ENCODE peak calls at places on chromosomes 3 and 15, in four cellular contexts. I, B, R and T are unnamed samples.

GRCh38 chr3:50205719-50206276 is 727 bp downstream of the SLC38A3 start:
- DNase-seq in I (no peak), B (no peak), R (no peak), T (peak)

GRCh38 chr3:11145888-11146287 is 8.4 kb upstream of the HRH1 start:
- DNase-seq in I (no peak), B (no peak), R (peak), T (peak)

GRCh38 chr3:29324180-29324651 is 43.3 kb downstream of the RBMS3 start:
- DNase-seq in I (no peak), B (no peak), R (peak), T (peak)

GRCh38 chr3:126976906-126977305 is 6.0 kb upstream of the PLXNA1 start:
- DNase-seq in I (no peak), B (no peak), R (no peak), T (no peak)

GRCh38 chr3:187838016-187838535 is 92.8 kb upstream of the BCL6 start:
- DNase-seq in I (no peak), B (no peak), R (no peak), T (no peak)

GRCh38 chr3:13040381-13041074 is 32.7 kb downstream of the IQSEC1 start:
- DNase-seq in I (no peak), B (peak), R (no peak), T (no peak)

GRCh38 chr15:90001062-90001682 is at the start of gene ZNF710:
- DNase-seq in I (no peak), B (no peak), R (peak), T (peak)

GRCh38 chr3:157807286-157807685 is 298.9 kb downstream of the SHOX2 start:
- DNase-seq in I (no peak), B (no peak), R (peak), T (peak)

GRCh38 chr3:183895774-183896173 is 11.1 kb upstream of the PARL start:
- DNase-seq in I (no peak), B (no peak), R (no peak), T (no peak)

GRCh38 chr15:67786646-67787045 is 38.7 kb upstream of the SKOR1 start:
- DNase-seq in I (no peak), B (no peak), R (no peak), T (no peak)

GRCh38 chr15:74773329-74773728 is 8.6 kb upstream of the CSK start:
- DNase-seq in I (no peak), B (no peak), R (no peak), T (no peak)

GRCh38 chr15:22735781-22736180 is 50.7 kb upstream of the NIPA1 start:
- DNase-seq in I (no peak), B (no peak), R (peak), T (no peak)

GRCh38 chr3:159854500-159855124 is 134.0 kb upstream of the IL12A start:
- DNase-seq in I (no peak), B (no peak), R (peak), T (peak)

GRCh38 chr15:91915576-91915975 is 62.1 kb downstream of the SLCO3A1 start:
- DNase-seq in I (no peak), B (no peak), R (no peak), T (no peak)

GRCh38 chr3:141448606-141449216 is 38.1 kb upstream of the RASA2 start:
- DNase-seq in I (no peak), B (no peak), R (peak), T (no peak)

GRCh38 chr15:85551221-85551832 is 170.9 kb downstream of the AKAP13 start:
- DNase-seq in I (no peak), B (no peak), R (peak), T (no peak)

GRCh38 chr3:105960381-105960780 is 91.6 kb upstream of the CBLB start:
- DNase-seq in I (no peak), B (no peak), R (no peak), T (no peak)

GRCh38 chr3:42839616-42840015 is 30.4 kb downstream of the ACKR2 start:
- DNase-seq in I (no peak), B (no peak), R (peak), T (peak)

GRCh38 chr3:33218446-33219174 is at the start of gene SUSD5:
- DNase-seq in I (no peak), B (no peak), R (peak), T (no peak)

GRCh38 chr3:177609613-177610012 is 412.3 kb upstream of the TBL1XR1 start:
- DNase-seq in I (no peak), B (no peak), R (no peak), T (no peak)

GRCh38 chr3:120587326-120587840 is 8.8 kb upstream of the NDUFB4 start:
- DNase-seq in I (no peak), B (no peak), R (no peak), T (no peak)

GRCh38 chr15:77497108-77497737 is 76.5 kb downstream of the HMG20A start:
- DNase-seq in I (peak), B (no peak), R (peak), T (no peak)

GRCh38 chr3:13544293-13544831 is 4.6 kb upstream of the FBLN2 start:
- DNase-seq in I (no peak), B (no peak), R (peak), T (peak)

GRCh38 chr15:73375755-73376305 is 7.1 kb upstream of the HCN4 start:
- DNase-seq in I (no peak), B (no peak), R (no peak), T (no peak)

GRCh38 chr3:141442914-141443313 is 43.9 kb upstream of the RASA2 start:
- DNase-seq in I (no peak), B (no peak), R (no peak), T (no peak)

GRCh38 chr3:112074616-112075497 is 11.3 kb upstream of the C3orf52 start:
- DNase-seq in I (no peak), B (no peak), R (peak), T (peak)

GRCh38 chr3:140568842-140569520 is 108.9 kb upstream of the TRIM42 start:
- DNase-seq in I (peak), B (no peak), R (peak), T (no peak)

GRCh38 chr3:150567328-150567727 is 20.7 kb downstream of the EIF2A start:
- DNase-seq in I (no peak), B (no peak), R (no peak), T (no peak)

GRCh38 chr15:49817100-49817499 is 196.3 kb downstream of the DTWD1 start:
- DNase-seq in I (no peak), B (no peak), R (no peak), T (no peak)

GRCh38 chr3:192054881-192055280 is 593.9 kb downstream of the PYDC2 start:
- DNase-seq in I (no peak), B (no peak), R (peak), T (peak)

GRCh38 chr3:151477596-151478375 is 16.9 kb upstream of the IGSF10 start:
- DNase-seq in I (no peak), B (no peak), R (no peak), T (no peak)

GRCh38 chr3:71972031-71972430 is 187.1 kb upstream of the PROK2 start:
- DNase-seq in I (no peak), B (no peak), R (no peak), T (peak)

GRCh38 chr3:54719914-54720313 is 207.9 kb downstream of the LRTM1 start:
- DNase-seq in I (no peak), B (no peak), R (no peak), T (no peak)

GRCh38 chr3:54713455-54713854 is 214.4 kb downstream of the LRTM1 start:
- DNase-seq in I (no peak), B (no peak), R (no peak), T (no peak)

GRCh38 chr3:54720604-54721003 is 207.3 kb downstream of the LRTM1 start:
- DNase-seq in I (no peak), B (no peak), R (no peak), T (no peak)

GRCh38 chr3:54714035-54714434 is 213.8 kb downstream of the LRTM1 start:
- DNase-seq in I (no peak), B (no peak), R (no peak), T (no peak)

DNA sequence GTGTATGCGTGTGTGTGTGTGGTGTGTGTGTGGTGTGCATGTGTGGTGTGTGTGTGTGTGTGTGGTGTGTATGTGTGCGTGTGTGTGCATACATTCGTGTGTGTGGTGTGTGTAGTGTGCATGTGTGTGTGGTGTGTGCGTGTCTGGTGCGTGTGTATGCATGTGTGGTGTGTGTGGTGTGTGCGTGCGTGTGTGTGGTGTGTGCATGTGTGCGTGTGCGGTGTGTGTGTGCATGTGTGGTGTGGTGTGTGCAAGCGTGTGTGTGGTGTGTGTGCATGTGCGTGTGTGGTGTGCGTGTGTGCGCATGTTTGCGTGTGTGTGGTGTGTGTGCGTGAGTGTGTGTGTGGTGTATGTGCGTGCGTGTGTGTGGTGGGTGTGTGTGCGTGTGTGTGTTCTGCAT is 210.4 kb downstream of the LRTM1 start:
- DNase-seq in I (no peak), B (no peak), R (no peak), T (no peak)
- TF ChIP-seq CTCF in I (no peak), B (no peak), R (no peak), T (no peak)

GRCh38 chr3:102722317-102722716 is 287.5 kb downstream of the ZPLD1 start:
- DNase-seq in I (no peak), B (no peak), R (no peak), T (no peak)
- TF ChIP-seq CTCF in I (no peak), B (no peak), R (no peak), T (no peak)

GRCh38 chr3:61932499-61932898 is 371.1 kb downstream of the PTPRG start:
- DNase-seq in I (no peak), B (no peak), R (no peak), T (no peak)

GRCh38 chr3:61940241-61940640 is 378.9 kb downstream of the PTPRG start:
- DNase-seq in I (no peak), B (no peak), R (no peak), T (no peak)

GRCh38 chr3:61938878-61939549 is 377.6 kb downstream of the PTPRG start:
- DNase-seq in I (no peak), B (no peak), R (no peak), T (no peak)

GRCh38 chr3:61935819-61936218 is 374.4 kb downstream of the PTPRG start:
- DNase-seq in I (no peak), B (no peak), R (no peak), T (no peak)

GRCh38 chr3:61936344-61936937 is 375.1 kb downstream of the PTPRG start:
- DNase-seq in I (no peak), B (no peak), R (peak), T (no peak)
- TF ChIP-seq CTCF in I (no peak), B (peak), R (peak), T (peak)

DNA sequence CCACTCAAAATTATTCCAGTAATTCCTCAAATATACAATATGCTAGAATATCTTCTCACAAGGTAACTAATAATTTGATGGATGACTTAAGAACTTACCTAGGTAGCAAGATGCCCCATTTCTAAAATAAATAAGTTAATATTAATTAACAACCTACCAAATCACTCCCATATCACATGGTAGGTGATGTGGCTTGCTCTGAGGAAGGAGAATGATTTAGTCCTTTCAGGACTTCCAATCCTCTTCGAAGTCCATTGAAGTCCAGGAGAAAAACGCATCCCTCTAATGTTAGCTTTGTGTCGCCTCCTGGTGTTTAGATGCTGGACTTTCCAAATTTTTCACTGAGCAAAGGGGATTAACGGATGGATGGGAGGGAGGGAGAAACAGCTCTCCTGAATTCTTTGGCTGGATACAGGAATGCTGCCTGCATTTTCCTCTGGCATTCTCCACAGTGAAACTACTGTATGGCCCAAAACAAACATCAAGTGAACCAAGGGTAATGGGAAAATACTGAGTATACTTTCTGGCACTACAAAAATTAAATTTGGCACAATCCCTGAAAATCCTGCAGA is 58.6 kb downstream of the PRICKLE2 start:
- DNase-seq in I (no peak), B (no peak), R (no peak), T (no peak)
- TF ChIP-seq CTCF in I (peak), B (no peak), R (peak), T (peak)

DNA sequence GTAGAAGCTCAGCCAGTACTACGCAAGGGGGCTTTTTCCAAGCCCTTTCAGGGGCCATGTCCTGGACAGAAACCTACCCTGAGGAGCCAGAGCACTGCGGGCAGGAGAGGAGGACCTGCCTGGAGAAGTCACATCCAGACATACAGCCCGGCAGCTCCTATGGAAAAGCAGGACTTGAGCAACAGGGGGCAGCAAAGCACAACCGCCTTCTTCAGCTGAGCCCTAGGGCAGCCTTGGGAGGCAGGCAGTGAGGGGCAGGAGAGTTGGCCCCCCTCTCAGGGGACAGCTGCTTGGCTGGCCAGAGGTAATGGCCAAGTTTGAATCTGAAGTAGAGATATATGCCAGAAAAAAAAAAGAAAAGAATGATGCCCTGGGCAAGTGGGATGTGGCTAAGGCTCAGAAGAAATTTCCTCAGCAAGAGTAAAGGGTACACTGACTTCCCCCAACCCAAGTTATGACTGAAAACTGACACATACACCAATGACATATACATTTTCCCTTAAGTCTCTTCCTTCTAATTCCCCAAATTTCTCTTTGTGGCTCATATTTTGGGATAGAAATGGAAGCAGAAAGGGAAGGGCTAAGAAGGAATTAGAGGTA is 56.9 kb downstream of the CYP19A1 start:
- DNase-seq in I (no peak), B (no peak), R (peak), T (peak)
- TF ChIP-seq CTCF in I (peak), B (peak), R (peak), T (peak)

GRCh38 chr3:113844622-113845222 is 6.1 kb downstream of the GRAMD1C start:
- DNase-seq in I (no peak), B (no peak), R (peak), T (peak)
- TF ChIP-seq CTCF in I (no peak), B (peak), R (peak), T (peak)

GRCh38 chr3:52106951-52107611 is 47.1 kb downstream of the POC1A start:
- DNase-seq in I (no peak), B (peak), R (no peak), T (peak)

GRCh38 chr3:52109556-52110380 is 44.5 kb downstream of the POC1A start:
- DNase-seq in I (no peak), B (no peak), R (no peak), T (no peak)

GRCh38 chr3:52112056-52112455 is 42.2 kb downstream of the POC1A start:
- DNase-seq in I (no peak), B (no peak), R (no peak), T (no peak)

GRCh38 chr3:52110502-52110901 is 43.7 kb downstream of the POC1A start:
- DNase-seq in I (no peak), B (no peak), R (no peak), T (no peak)

GRCh38 chr3:52108302-52109232 is 45.7 kb downstream of the POC1A start:
- DNase-seq in I (no peak), B (peak), R (peak), T (no peak)
- TF ChIP-seq CTCF in I (no peak), B (no peak), R (peak), T (no peak)

DNA sequence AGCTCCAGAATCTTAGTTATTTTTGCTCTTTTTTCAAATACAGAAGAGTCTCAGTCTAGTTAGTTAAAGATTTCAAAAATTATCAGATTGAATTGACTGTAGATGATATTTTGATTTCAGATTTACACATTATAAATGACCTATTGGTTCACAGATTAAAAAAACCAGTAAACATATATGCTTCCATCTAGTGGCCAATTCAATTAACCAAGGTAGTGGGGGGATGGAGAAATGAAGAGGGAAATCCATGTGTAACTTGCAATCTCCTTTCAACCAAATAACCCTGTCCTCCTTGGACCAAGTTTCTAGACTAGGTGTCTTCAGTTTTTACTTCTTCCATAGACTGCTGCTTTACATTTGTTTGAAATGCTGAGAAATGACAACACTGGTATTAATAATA is 789.8 kb downstream of the ROBO1 start:
- DNase-seq in I (no peak), B (no peak), R (peak), T (peak)
- TF ChIP-seq CTCF in I (no peak), B (no peak), R (peak), T (peak)